ENCODE peak calls at places on chromosomes 7 and 10, in five cellular contexts. One of them, this sample, is unnamed.

GRCh38 chr7:4166340-4166739 is 515.8 kb upstream of the FOXK1 start:
- DNase-seq in cerebellum: no peak
- DNase-seq in A172: no peak
- DNase-seq in fibroblast of the aortic adventitia: no peak
- DNase-seq in stimulated activated CD4-positive, alpha-beta T cell treated with anti-CD3 and anti-CD28 coated beads, Interleukin-1b, Interleukin-23, amount 100 ng/mL, for 4 hours: no peak
- DNase-seq in this sample: no peak

GRCh38 chr10:117241541-117242462 is 888 bp downstream of the SLC18A2 start:
- DNase-seq in cerebellum: no peak
- DNase-seq in A172: no peak
- DNase-seq in fibroblast of the aortic adventitia: no peak
- DNase-seq in stimulated activated CD4-positive, alpha-beta T cell treated with anti-CD3 and anti-CD28 coated beads, Interleukin-1b, Interleukin-23, amount 100 ng/mL, for 4 hours: no peak
- DNase-seq in this sample: no peak

GRCh38 chr7:326845-327304 is 36.9 kb downstream of the FOXL3 start:
- DNase-seq in cerebellum: no peak
- DNase-seq in A172: no peak
- DNase-seq in fibroblast of the aortic adventitia: no peak
- DNase-seq in stimulated activated CD4-positive, alpha-beta T cell treated with anti-CD3 and anti-CD28 coated beads, Interleukin-1b, Interleukin-23, amount 100 ng/mL, for 4 hours: no peak
- DNase-seq in this sample: no peak

GRCh38 chr7:111145472-111145871 is 54.5 kb downstream of the LRRN3 start:
- DNase-seq in cerebellum: no peak
- DNase-seq in A172: no peak
- DNase-seq in fibroblast of the aortic adventitia: no peak
- DNase-seq in stimulated activated CD4-positive, alpha-beta T cell treated with anti-CD3 and anti-CD28 coated beads, Interleukin-1b, Interleukin-23, amount 100 ng/mL, for 4 hours: no peak
- DNase-seq in this sample: no peak

GRCh38 chr7:116522247-116522646 is 2.6 kb upstream of the CAV1 start:
- DNase-seq in cerebellum: no peak
- DNase-seq in A172: peak
- DNase-seq in fibroblast of the aortic adventitia: peak
- DNase-seq in stimulated activated CD4-positive, alpha-beta T cell treated with anti-CD3 and anti-CD28 coated beads, Interleukin-1b, Interleukin-23, amount 100 ng/mL, for 4 hours: no peak
- DNase-seq in this sample: no peak

GRCh38 chr7:91630581-91631370 is 249.7 kb downstream of the MTERF1 start:
- DNase-seq in cerebellum: no peak
- DNase-seq in A172: no peak
- DNase-seq in fibroblast of the aortic adventitia: no peak
- DNase-seq in stimulated activated CD4-positive, alpha-beta T cell treated with anti-CD3 and anti-CD28 coated beads, Interleukin-1b, Interleukin-23, amount 100 ng/mL, for 4 hours: no peak
- DNase-seq in this sample: no peak

GRCh38 chr10:74227697-74228424 is 76.8 kb downstream of the ADK start:
- DNase-seq in cerebellum: no peak
- DNase-seq in A172: peak
- DNase-seq in fibroblast of the aortic adventitia: peak
- DNase-seq in stimulated activated CD4-positive, alpha-beta T cell treated with anti-CD3 and anti-CD28 coated beads, Interleukin-1b, Interleukin-23, amount 100 ng/mL, for 4 hours: no peak
- DNase-seq in this sample: no peak

GRCh38 chr7:151122276-151122675 is 36.0 kb downstream of the AGAP3 start:
- DNase-seq in cerebellum: peak
- DNase-seq in A172: no peak
- DNase-seq in fibroblast of the aortic adventitia: no peak
- DNase-seq in stimulated activated CD4-positive, alpha-beta T cell treated with anti-CD3 and anti-CD28 coated beads, Interleukin-1b, Interleukin-23, amount 100 ng/mL, for 4 hours: no peak
- DNase-seq in this sample: no peak

GRCh38 chr10:102845352-102845902 is 8.2 kb upstream of the CYP17A1 start:
- DNase-seq in cerebellum: no peak
- DNase-seq in A172: no peak
- DNase-seq in fibroblast of the aortic adventitia: no peak
- DNase-seq in stimulated activated CD4-positive, alpha-beta T cell treated with anti-CD3 and anti-CD28 coated beads, Interleukin-1b, Interleukin-23, amount 100 ng/mL, for 4 hours: no peak
- DNase-seq in this sample: no peak

GRCh38 chr10:132539431-132539839 is 1.8 kb downstream of the INPP5A start:
- DNase-seq in cerebellum: peak
- DNase-seq in A172: no peak
- DNase-seq in fibroblast of the aortic adventitia: no peak
- DNase-seq in stimulated activated CD4-positive, alpha-beta T cell treated with anti-CD3 and anti-CD28 coated beads, Interleukin-1b, Interleukin-23, amount 100 ng/mL, for 4 hours: no peak
- DNase-seq in this sample: no peak

GRCh38 chr10:12384906-12385305 is 35.6 kb downstream of the CAMK1D start:
- DNase-seq in cerebellum: no peak
- DNase-seq in A172: no peak
- DNase-seq in fibroblast of the aortic adventitia: no peak
- DNase-seq in stimulated activated CD4-positive, alpha-beta T cell treated with anti-CD3 and anti-CD28 coated beads, Interleukin-1b, Interleukin-23, amount 100 ng/mL, for 4 hours: no peak
- DNase-seq in this sample: no peak

GRCh38 chr7:43135129-43135528 is 22.7 kb downstream of the HECW1 start:
- DNase-seq in cerebellum: peak
- DNase-seq in A172: peak
- DNase-seq in fibroblast of the aortic adventitia: no peak
- DNase-seq in stimulated activated CD4-positive, alpha-beta T cell treated with anti-CD3 and anti-CD28 coated beads, Interleukin-1b, Interleukin-23, amount 100 ng/mL, for 4 hours: no peak
- DNase-seq in this sample: no peak

GRCh38 chr10:60967854-60968484 is 24.0 kb upstream of the RHOBTB1 start:
- DNase-seq in cerebellum: no peak
- DNase-seq in A172: no peak
- DNase-seq in fibroblast of the aortic adventitia: no peak
- DNase-seq in stimulated activated CD4-positive, alpha-beta T cell treated with anti-CD3 and anti-CD28 coated beads, Interleukin-1b, Interleukin-23, amount 100 ng/mL, for 4 hours: peak
- DNase-seq in this sample: no peak

GRCh38 chr10:8444630-8445029 is 390.1 kb downstream of the GATA3 start:
- DNase-seq in cerebellum: no peak
- DNase-seq in A172: no peak
- DNase-seq in fibroblast of the aortic adventitia: peak
- DNase-seq in stimulated activated CD4-positive, alpha-beta T cell treated with anti-CD3 and anti-CD28 coated beads, Interleukin-1b, Interleukin-23, amount 100 ng/mL, for 4 hours: peak
- DNase-seq in this sample: no peak

GRCh38 chr7:120794100-120794729 is 63.7 kb downstream of the TSPAN12 start:
- DNase-seq in cerebellum: no peak
- DNase-seq in A172: peak
- DNase-seq in fibroblast of the aortic adventitia: peak
- DNase-seq in stimulated activated CD4-positive, alpha-beta T cell treated with anti-CD3 and anti-CD28 coated beads, Interleukin-1b, Interleukin-23, amount 100 ng/mL, for 4 hours: no peak
- DNase-seq in this sample: no peak

GRCh38 chr10:119116326-119116951 is 12.5 kb downstream of the DENND10 start:
- DNase-seq in cerebellum: no peak
- DNase-seq in A172: no peak
- DNase-seq in fibroblast of the aortic adventitia: no peak
- DNase-seq in stimulated activated CD4-positive, alpha-beta T cell treated with anti-CD3 and anti-CD28 coated beads, Interleukin-1b, Interleukin-23, amount 100 ng/mL, for 4 hours: no peak
- DNase-seq in this sample: no peak

GRCh38 chr7:87404674-87405073 is 59.2 kb downstream of the CROT start:
- DNase-seq in cerebellum: no peak
- DNase-seq in A172: no peak
- DNase-seq in fibroblast of the aortic adventitia: peak
- DNase-seq in stimulated activated CD4-positive, alpha-beta T cell treated with anti-CD3 and anti-CD28 coated beads, Interleukin-1b, Interleukin-23, amount 100 ng/mL, for 4 hours: no peak
- DNase-seq in this sample: no peak

GRCh38 chr7:94848531-94848930 is 58.9 kb upstream of the PPP1R9A start:
- DNase-seq in cerebellum: no peak
- DNase-seq in A172: no peak
- DNase-seq in fibroblast of the aortic adventitia: no peak
- DNase-seq in stimulated activated CD4-positive, alpha-beta T cell treated with anti-CD3 and anti-CD28 coated beads, Interleukin-1b, Interleukin-23, amount 100 ng/mL, for 4 hours: no peak
- DNase-seq in this sample: no peak